ENCODE peak calls at places on chromosomes 13 and 19, in six cellular contexts. K is ovary, I is stomach, N is K562, F is sigmoid colon, Z is suprapubic skin. D is an unnamed sample. For H3K27me3 and H3K4me1, the result is how much of the 10 kb centered on the place peaks cover.

GRCh38 chr13:41246969-41247750 is 16.2 kb downstream of the MTRF1 start:
- DNase-seq in K (no peak), I (no peak), N (no peak), F (no peak), Z (no peak), D (no peak)

GRCh38 chr19:8163781-8164180 is 14.4 kb upstream of the FBN3 start:
- DNase-seq in K (no peak), I (no peak), N (no peak), F (no peak), Z (no peak), D (no peak)

GRCh38 chr19:55258476-55258827 is 365 bp downstream of the PPP6R1 start:
- DNase-seq in K (no peak), I (no peak), N (peak), F (no peak), Z (peak), D (no peak)

GRCh38 chr19:48623556-48624066 is 4.3 kb downstream of the SPHK2 start:
- DNase-seq in K (peak), I (no peak), N (peak), F (no peak), Z (no peak), D (no peak)

GRCh38 chr19:2081873-2082810 is 14.0 kb downstream of the MOB3A start:
- DNase-seq in K (no peak), I (peak), N (no peak), F (no peak), Z (no peak), D (no peak)

GRCh38 chr13:95083758-95084157 is 217.5 kb downstream of the ABCC4 start:
- DNase-seq in K (no peak), I (no peak), N (no peak), F (no peak), Z (no peak), D (no peak)

GRCh38 chr19:4597975-4598671 is 38.6 kb upstream of the SEMA6B start:
- DNase-seq in K (no peak), I (peak), N (peak), F (no peak), Z (no peak), D (no peak)

GRCh38 chr19:21022996-21023395 is 2.5 kb downstream of the ZNF430 start:
- DNase-seq in K (no peak), I (no peak), N (peak), F (no peak), Z (no peak), D (no peak)

GRCh38 chr13:23699271-23699670 is 129.1 kb downstream of the TNFRSF19 start:
- DNase-seq in K (no peak), I (no peak), N (no peak), F (no peak), Z (no peak), D (no peak)

GRCh38 chr19:15631817-15632216 is 8.9 kb upstream of the CYP4F3 start:
- DNase-seq in K (no peak), I (no peak), N (peak), F (no peak), Z (no peak), D (no peak)

GRCh38 chr19:4695224-4695731 is 25.1 kb upstream of the MYDGF start:
- DNase-seq in K (no peak), I (no peak), N (no peak), F (no peak), Z (no peak), D (no peak)

GRCh38 chr19:55460670-55461258 is 678 bp downstream of the ISOC2 start:
- DNase-seq in K (peak), I (peak), N (peak), F (peak), Z (peak), D (peak)

GRCh38 chr19:29845576-29846176 is 33.9 kb downstream of the CCNE1 start:
- DNase-seq in K (peak), I (no peak), N (peak), F (no peak), Z (no peak), D (no peak)

GRCh38 chr19:37654525-37654832 is 786 bp downstream of the ZFP30 start:
- DNase-seq in K (no peak), I (no peak), N (no peak), F (no peak), Z (no peak), D (no peak)

GRCh38 chr13:23468811-23469210 is 35.3 kb upstream of the SACS start:
- DNase-seq in K (no peak), I (no peak), N (no peak), F (no peak), Z (no peak), D (no peak)

GRCh38 chr13:46684287-46685001 is 112.5 kb downstream of the ESD start:
- DNase-seq in K (no peak), I (no peak), N (no peak), F (no peak), Z (no peak), D (no peak)

GRCh38 chr19:8528500-8528899 is 14.5 kb upstream of the ZNF414 start:
- DNase-seq in K (no peak), I (no peak), N (no peak), F (no peak), Z (no peak), D (no peak)

GRCh38 chr19:55620951-55621672 is 3.3 kb downstream of the ZNF784 start:
- DNase-seq in K (no peak), I (no peak), N (no peak), F (no peak), Z (no peak), D (no peak)

GRCh38 chr13:50033696-50034095 is 18.5 kb downstream of the KCNRG start:
- DNase-seq in K (no peak), I (no peak), N (no peak), F (no peak), Z (no peak), D (no peak)

GRCh38 chr13:110238795-110239194 is 68.2 kb downstream of the COL4A1 start:
- DNase-seq in K (no peak), I (no peak), N (no peak), F (no peak), Z (no peak), D (no peak)

GRCh38 chr13:110239280-110240120 is 67.5 kb downstream of the COL4A1 start:
- DNase-seq in K (no peak), I (no peak), N (no peak), F (no peak), Z (no peak), D (no peak)

GRCh38 chr13:110236431-110236830 is 70.5 kb downstream of the COL4A1 start:
- DNase-seq in K (no peak), I (no peak), N (no peak), F (no peak), Z (no peak), D (no peak)

GRCh38 chr13:110236831-110237261 is 70.1 kb downstream of the COL4A1 start:
- DNase-seq in K (no peak), I (no peak), N (no peak), F (no peak), Z (no peak), D (no peak)

GRCh38 chr13:110237895-110238294 is 69.1 kb downstream of the COL4A1 start:
- DNase-seq in K (no peak), I (no peak), N (no peak), F (no peak), Z (no peak), D (no peak)
- TF ChIP-seq EP300 in K (no peak), I (no peak), N (no peak), F (no peak), Z (no peak), D (no peak)

DNA sequence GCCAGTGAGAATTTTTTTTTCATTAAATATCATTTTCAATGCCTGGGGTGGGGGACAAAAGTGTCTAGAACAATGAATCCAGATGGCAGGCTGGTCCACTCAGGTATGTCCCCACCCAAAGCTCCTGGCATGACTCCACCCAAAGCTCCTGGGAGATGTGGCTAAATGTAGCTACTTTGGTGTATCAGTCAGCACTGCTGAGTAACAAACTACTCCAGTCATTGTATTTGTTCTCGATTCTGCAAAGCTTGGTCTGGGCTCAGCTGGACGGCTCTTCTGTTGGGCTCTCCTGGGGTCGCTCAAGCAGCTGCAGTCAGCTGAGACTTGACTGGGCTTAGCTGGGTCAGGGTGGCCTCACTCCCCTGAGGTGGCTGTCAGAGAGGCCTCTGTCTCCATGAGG is 48.5 kb downstream of the CELF5 start:
- DNase-seq in K (no peak), I (no peak), N (no peak), F (no peak), Z (no peak), D (no peak)
- H3K27me3 ChIP-seq in K (under half), I (half or more), N (under half), F (half or more), Z (half or more), D (under half)

DNA sequence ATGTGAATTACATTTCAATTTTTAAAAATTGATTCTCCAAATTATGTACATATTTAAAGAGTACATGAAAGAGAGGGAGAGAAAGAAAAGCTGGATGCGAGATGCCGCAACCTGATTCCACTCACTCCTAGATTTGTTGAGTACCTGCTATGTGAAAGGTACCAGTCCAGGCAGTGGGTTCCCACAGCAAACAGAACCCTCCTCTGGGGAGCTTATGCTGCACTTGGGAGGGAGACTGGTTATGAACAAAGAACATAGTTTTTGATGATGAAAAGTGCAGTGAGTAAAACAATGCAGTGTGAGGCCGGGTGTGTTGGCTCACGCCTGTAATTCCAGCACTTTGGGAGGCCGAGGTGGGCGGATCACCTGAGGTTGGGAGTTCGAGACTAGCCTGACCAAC is 43.4 kb downstream of the ACTN4 start:
- DNase-seq in K (no peak), I (no peak), N (no peak), F (no peak), Z (no peak), D (no peak)
- H3K4me1 ChIP-seq in K (under half), I (half or more), N (under half), F (under half), Z (half or more), D (under half)

GRCh38 chr13:113208424-113209335 is at the start of gene PCID2:
- DNase-seq in K (peak), I (peak), N (peak), F (peak), Z (peak), D (peak)
- TF ChIP-seq EP300 in K (no peak), I (no peak), N (no peak), F (no peak), Z (no peak), D (peak)

DNA sequence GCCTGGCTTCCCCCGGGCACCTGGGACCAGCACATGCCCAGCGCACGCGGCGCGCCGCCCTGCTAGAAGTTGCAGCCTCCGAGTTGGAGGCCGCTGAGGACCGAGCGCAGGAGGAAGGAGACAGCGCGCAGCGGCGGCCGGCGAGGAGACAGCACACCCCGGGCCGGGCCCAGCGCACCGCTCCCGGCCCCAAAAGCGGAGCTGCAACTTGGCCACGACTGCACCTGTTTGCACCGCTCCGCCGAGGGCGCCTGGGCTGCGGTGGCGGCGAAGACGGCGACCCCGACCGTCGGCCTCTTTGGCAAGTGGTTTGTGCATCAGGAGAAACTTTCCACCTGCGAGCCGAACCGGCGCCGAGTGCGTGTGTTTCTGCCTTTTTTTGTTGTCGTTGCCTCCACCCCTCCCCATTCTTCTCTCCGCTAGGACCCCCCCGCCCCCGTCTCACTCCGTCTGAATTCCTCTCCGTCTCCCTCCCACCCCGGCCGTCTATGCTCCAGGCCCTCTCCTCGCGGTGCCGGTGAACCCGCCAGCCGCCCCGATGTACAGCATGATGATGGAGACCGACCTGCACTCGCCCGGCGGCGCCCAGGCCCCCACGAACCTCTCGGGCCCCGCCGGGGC is at the start of gene SOX1:
- DNase-seq in K (no peak), I (no peak), N (no peak), F (no peak), Z (peak), D (no peak)
- H3K27me3 ChIP-seq in K (under half), I (half or more), N (under half), F (half or more), Z (half or more), D (half or more)

GRCh38 chr19:51691122-51692064 is 1.7 kb upstream of the SPACA6 start:
- DNase-seq in K (no peak), I (no peak), N (no peak), F (no peak), Z (peak), D (no peak)

GRCh38 chr19:51690359-51691121 is 2.6 kb upstream of the SPACA6 start:
- DNase-seq in K (peak), I (peak), N (peak), F (peak), Z (no peak), D (no peak)

GRCh38 chr19:51693819-51694218 is 689 bp downstream of the SPACA6 start:
- DNase-seq in K (no peak), I (no peak), N (no peak), F (no peak), Z (no peak), D (no peak)

GRCh38 chr19:51693246-51693645 is at the start of gene SPACA6:
- DNase-seq in K (no peak), I (no peak), N (no peak), F (no peak), Z (no peak), D (no peak)

DNA sequence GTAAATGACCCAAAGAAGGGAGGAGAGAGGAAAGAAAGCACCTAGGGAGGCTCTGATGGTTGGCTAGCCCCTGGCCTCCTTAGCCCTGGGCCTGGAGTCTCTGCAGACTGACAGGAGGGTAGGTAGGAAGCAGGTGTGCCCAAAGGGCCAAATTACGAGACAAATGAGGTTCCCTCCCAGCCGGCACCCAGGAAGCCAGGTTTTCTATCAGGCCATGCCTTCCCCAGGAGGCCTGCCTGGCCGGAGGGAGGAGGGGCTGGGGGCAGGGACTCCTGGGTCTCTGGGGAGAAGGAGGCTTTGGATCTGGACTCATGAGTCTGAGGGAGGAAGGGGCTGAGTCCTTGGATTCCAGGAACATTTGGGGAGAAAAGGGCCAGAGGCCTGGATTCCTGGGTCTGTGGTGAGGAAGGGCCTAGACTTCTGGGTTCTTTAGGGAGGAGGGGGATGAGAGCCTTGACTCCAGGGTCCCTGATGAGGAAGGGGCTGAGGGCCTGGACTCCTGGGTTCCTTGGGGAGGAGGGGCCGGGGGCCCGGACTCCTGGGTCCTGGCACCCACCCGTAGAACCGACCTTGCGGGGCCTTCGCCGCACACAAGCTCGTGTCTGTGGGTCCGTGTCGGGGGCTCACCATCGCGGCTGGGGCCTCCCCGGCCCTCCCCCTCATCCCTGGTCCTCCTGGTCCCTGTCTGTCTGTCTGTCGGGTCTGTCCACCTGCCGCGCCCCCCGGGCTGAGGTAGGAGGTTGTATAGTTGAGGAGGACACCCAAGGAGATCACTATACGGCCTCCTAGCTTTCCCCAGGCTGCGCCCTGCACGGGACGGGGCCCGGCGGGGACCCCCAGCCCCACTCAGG is 840 bp upstream of the SPACA6 start:
- DNase-seq in K (no peak), I (no peak), N (peak), F (no peak), Z (peak), D (no peak)
- H3K4me1 ChIP-seq in K (under half), I (under half), N (half or more), F (under half), Z (half or more), D (under half)

GRCh38 chr19:39135701-39136100 is 10.1 kb downstream of the PAK4 start:
- DNase-seq in K (no peak), I (no peak), N (no peak), F (no peak), Z (no peak), D (no peak)
- TF ChIP-seq EP300 in K (no peak), I (no peak), N (no peak), F (no peak), Z (no peak), D (no peak)

GRCh38 chr13:99909836-99910619 is 61.5 kb downstream of the ZIC5 start:
- DNase-seq in K (no peak), I (peak), N (no peak), F (no peak), Z (no peak), D (no peak)
- H3K27me3 ChIP-seq in K (under half), I (half or more), N (under half), F (half or more), Z (half or more), D (half or more)

GRCh38 chr13:66994498-66995365 is 235.4 kb downstream of the PCDH9 start:
- DNase-seq in K (no peak), I (no peak), N (peak), F (no peak), Z (no peak), D (no peak)
- H3K4me1 ChIP-seq in K (under half), I (under half), N (under half), F (under half), Z (under half), D (under half)

GRCh38 chr13:32200741-32201140 is 114.4 kb downstream of the ZAR1L start:
- DNase-seq in K (no peak), I (no peak), N (no peak), F (no peak), Z (no peak), D (no peak)

GRCh38 chr13:32201809-32202208 is 113.4 kb downstream of the ZAR1L start:
- DNase-seq in K (no peak), I (no peak), N (no peak), F (no peak), Z (no peak), D (no peak)

GRCh38 chr13:32195713-32196112 is 119.5 kb downstream of the ZAR1L start:
- DNase-seq in K (no peak), I (no peak), N (no peak), F (no peak), Z (no peak), D (no peak)

GRCh38 chr13:32202268-32202667 is 112.9 kb downstream of the ZAR1L start:
- DNase-seq in K (no peak), I (no peak), N (no peak), F (no peak), Z (no peak), D (no peak)

DNA sequence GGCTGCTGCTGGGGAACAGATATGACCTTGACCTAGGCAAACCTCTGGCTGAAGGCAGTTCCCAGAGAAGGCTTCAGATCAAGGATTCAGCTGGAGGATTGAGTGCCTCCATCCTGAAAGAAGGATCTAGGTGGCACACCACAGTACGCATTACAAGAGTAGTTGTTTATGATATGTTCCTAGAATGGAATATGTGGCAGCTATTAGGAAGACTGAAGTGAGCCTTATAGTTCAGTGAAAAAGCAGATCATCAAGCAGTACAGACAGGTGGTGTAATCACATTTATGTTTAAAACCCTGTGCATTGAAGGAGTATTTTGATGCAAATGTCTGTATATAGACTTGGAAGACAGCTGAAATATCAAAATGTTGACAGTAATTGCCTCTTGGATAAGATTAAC is 116.0 kb downstream of the ZAR1L start:
- DNase-seq in K (no peak), I (no peak), N (no peak), F (no peak), Z (no peak), D (no peak)
- TF ChIP-seq EP300 in K (no peak), I (no peak), N (no peak), F (no peak), Z (no peak), D (no peak)